ENCODE peak calls at places on chromosomes 4 and X, in five cellular contexts. D is nephron progenitor cell; L is stimulated activated CD4-positive, alpha-beta T cell treated with anti-CD3 and anti-CD28 coated beads, Interleukin-15, amount 100 ng/mL, for 24 hours; U is B cell; K is fibroblast of gingiva. B is an unnamed sample.
A peak's percentile ranks its signal among the peaks of the same experiment; 100 is the strongest.

GRCh38 chrX:154458116-154458953 is at the start of gene PLXNA3:
- DNase-seq in U (peak; percentile 91), L (peak; percentile 68), K (peak; percentile 31), D (peak; percentile 80), B (peak; percentile 42)

GRCh38 chr4:59920414-59920813 is 1279.7 kb upstream of the ADGRL3 start:
- DNase-seq in U (no peak), K (no peak), L (no peak), D (peak; percentile 10), B (peak; percentile 11)

GRCh38 chr4:44632733-44633132 is 18.7 kb downstream of the YIPF7 start:
- DNase-seq in U (no peak), K (no peak), L (no peak), D (no peak), B (no peak)

GRCh38 chr4:134282680-134283079 is 81.1 kb upstream of the PABPC4L start:
- DNase-seq in D (no peak), U (no peak), K (no peak), L (no peak), B (no peak)

GRCh38 chr4:156594619-156595018 is 377.0 kb downstream of the PDGFC start:
- DNase-seq in K (no peak), L (no peak), U (no peak), D (no peak), B (no peak)

GRCh38 chr4:87310691-87311335 is 11.9 kb downstream of the HSD17B13 start:
- DNase-seq in L (no peak), K (no peak), D (no peak), U (no peak), B (no peak)

GRCh38 chrX:5458300-5458699 is 770.4 kb downstream of the NLGN4X start:
- DNase-seq in U (no peak), L (no peak), D (no peak), K (no peak), B (no peak)

GRCh38 chrX:54470054-54470760 is 25.8 kb downstream of the FGD1 start:
- DNase-seq in L (no peak), D (no peak), K (no peak), U (no peak), B (no peak)

GRCh38 chr4:75995727-75996126 is 5.0 kb upstream of the SDAD1 start:
- DNase-seq in L (no peak), K (peak; percentile 36), D (peak; percentile 14), U (peak; percentile 18), B (peak; percentile 23)

GRCh38 chr4:168685136-168685535 is 188.3 kb downstream of the PALLD start:
- DNase-seq in U (no peak), K (no peak), D (no peak), L (no peak), B (no peak)

GRCh38 chrX:42020225-42020624 is 96.9 kb upstream of the CASK start:
- DNase-seq in L (no peak), K (no peak), D (no peak), U (no peak), B (no peak)

GRCh38 chr4:87521757-87522374 is 7.3 kb downstream of the SPARCL1 start:
- DNase-seq in K (peak; percentile 7), D (no peak), L (no peak), U (no peak), B (no peak)

GRCh38 chr4:144658908-144659307 is 13.0 kb downstream of the HHIP start:
- DNase-seq in D (no peak), U (no peak), K (no peak), L (no peak), B (no peak)

GRCh38 chr4:4871267-4872147 is 12.0 kb downstream of the MSX1 start:
- DNase-seq in D (peak; percentile 37), U (peak; percentile 52), L (no peak), K (no peak), B (peak; percentile 33)

GRCh38 chrX:17024896-17025295 is 78.4 kb downstream of the REPS2 start:
- DNase-seq in D (peak; percentile 56), U (no peak), K (no peak), L (no peak), B (no peak)

GRCh38 chr4:82509029-82509428 is 52.8 kb downstream of the TMEM150C start:
- DNase-seq in L (no peak), K (no peak), U (no peak), D (no peak), B (no peak)

GRCh38 chr4:145868637-145869409 is 69.8 kb downstream of the ZNF827 start:
- DNase-seq in D (no peak), L (no peak), K (no peak), U (no peak), B (no peak)

GRCh38 chrX:155768036-155768769 is 112.9 kb upstream of the VAMP7 start:
- DNase-seq in L (no peak), U (no peak), D (no peak), K (peak; percentile 60), B (no peak)

GRCh38 chr4:55021214-55021613 is 104.2 kb downstream of the KDR start:
- DNase-seq in K (no peak), U (no peak), L (no peak), D (no peak), B (peak; percentile 48)

GRCh38 chrX:96685205-96686099 is 810 bp downstream of the DIAPH2 start:
- DNase-seq in K (peak; percentile 58), U (peak; percentile 15), L (peak; percentile 60), D (peak; percentile 49), B (no peak)

GRCh38 chrX:73728518-73729023 is 165.6 kb downstream of the CHIC1 start:
- DNase-seq in K (no peak), D (no peak), L (no peak), U (no peak), B (peak; percentile 5)

GRCh38 chr4:100641326-100641725 is 123.5 kb upstream of the EMCN start:
- DNase-seq in U (no peak), D (no peak), L (no peak), K (no peak), B (no peak)

GRCh38 chr4:7876096-7876993 is 63.3 kb downstream of the AFAP1 start:
- DNase-seq in K (peak; percentile 25), D (peak; percentile 20), U (no peak), L (peak; percentile 58), B (no peak)

GRCh38 chrX:152656890-152657289 is 19.2 kb downstream of the GABRQ start:
- DNase-seq in K (no peak), L (no peak), U (no peak), D (no peak), B (no peak)

GRCh38 chrX:30153881-30154260 is 61.5 kb upstream of the MAGEB2 start:
- DNase-seq in U (no peak), K (peak; percentile 14), D (no peak), L (no peak), B (no peak)

GRCh38 chr4:5810151-5810550 is 82.7 kb downstream of the CRMP1 start:
- DNase-seq in D (no peak), U (no peak), K (no peak), L (no peak), B (no peak)

B was measured in neuronal stem cell.